ENCODE peak calls at places on chromosomes 3 and 15, in seven cellular contexts. L is breast epithelium, O is brain microvascular endothelial cell, U is neural progenitor cell, H is right atrium auricular region, X is upper lobe of left lung, A is heart left ventricle. F is an unnamed sample.

GRCh38 chr3:169667710-169668080 is 4.2 kb upstream of the MECOM start:
- DNase-seq in L (no peak), O (no peak), U (no peak), H (no peak), X (no peak), A (no peak), F (no peak)

GRCh38 chr3:14915636-14916222 is 31.7 kb upstream of the NR2C2 start:
- DNase-seq in L (no peak), O (no peak), U (no peak), H (no peak), X (no peak), A (no peak), F (no peak)

GRCh38 chr15:78944669-78945407 is at the start of gene CTSH:
- DNase-seq in L (peak), O (no peak), U (peak), H (no peak), X (peak), A (peak), F (no peak)

GRCh38 chr3:89373459-89373858 is 266.0 kb downstream of the EPHA3 start:
- DNase-seq in L (no peak), O (no peak), U (no peak), H (no peak), X (no peak), A (no peak), F (no peak)

GRCh38 chr3:55434789-55435188 is 52.3 kb downstream of the WNT5A start:
- DNase-seq in L (no peak), O (peak), U (peak), H (no peak), X (no peak), A (no peak), F (no peak)

GRCh38 chr15:57485869-57486268 is 105.8 kb upstream of the MYZAP start:
- DNase-seq in L (no peak), O (peak), U (no peak), H (no peak), X (peak), A (no peak), F (no peak)

GRCh38 chr3:100611221-100611620 is 1.8 kb downstream of the ADGRG7 start:
- DNase-seq in L (no peak), O (no peak), U (no peak), H (no peak), X (no peak), A (no peak), F (no peak)

GRCh38 chr3:36812240-36812639 is 47.9 kb upstream of the DCLK3 start:
- DNase-seq in L (no peak), O (no peak), U (no peak), H (no peak), X (no peak), A (no peak), F (no peak)

GRCh38 chr15:41115652-41116115 is 396 bp downstream of the INO80 start:
- DNase-seq in L (peak), O (no peak), U (peak), H (peak), X (peak), A (peak), F (no peak)

GRCh38 chr3:135166266-135166825 is 371.3 kb downstream of the EPHB1 start:
- DNase-seq in L (no peak), O (no peak), U (no peak), H (no peak), X (no peak), A (no peak), F (no peak)

GRCh38 chr3:171156455-171157005 is 130.0 kb upstream of the SLC2A2 start:
- DNase-seq in L (no peak), O (no peak), U (no peak), H (no peak), X (no peak), A (peak), F (no peak)

GRCh38 chr3:101940521-101940992 is 91.2 kb downstream of the NFKBIZ start:
- DNase-seq in L (no peak), O (peak), U (peak), H (peak), X (no peak), A (peak), F (peak)

GRCh38 chr3:113151475-113152031 is 59.8 kb upstream of the BOC start:
- DNase-seq in L (no peak), O (no peak), U (no peak), H (no peak), X (no peak), A (no peak), F (no peak)

GRCh38 chr3:188750625-188751024 is 421.1 kb upstream of the TPRG1 start:
- DNase-seq in L (no peak), O (no peak), U (no peak), H (no peak), X (no peak), A (no peak), F (no peak)

GRCh38 chr3:126947429-126947828 is 35.5 kb upstream of the PLXNA1 start:
- DNase-seq in L (no peak), O (no peak), U (no peak), H (no peak), X (no peak), A (peak), F (no peak)

GRCh38 chr3:97838393-97838792 is 16.6 kb downstream of the CRYBG3 start:
- DNase-seq in L (no peak), O (no peak), U (no peak), H (no peak), X (no peak), A (no peak), F (no peak)

GRCh38 chr3:196207833-196208607 is 3.2 kb downstream of the ZDHHC19 start:
- DNase-seq in L (no peak), O (peak), U (peak), H (no peak), X (peak), A (peak), F (no peak)

GRCh38 chr3:30333143-30333542 is 273.3 kb upstream of the TGFBR2 start:
- DNase-seq in L (no peak), O (no peak), U (no peak), H (no peak), X (no peak), A (no peak), F (no peak)

GRCh38 chr3:152499796-152500385 is 231.2 kb downstream of the MBNL1 start:
- DNase-seq in L (no peak), O (no peak), U (no peak), H (no peak), X (no peak), A (no peak), F (no peak)

GRCh38 chr15:48642795-48643194 is 2.7 kb downstream of the FBN1 start:
- DNase-seq in L (no peak), O (no peak), U (no peak), H (no peak), X (no peak), A (no peak), F (no peak)

GRCh38 chr15:53472883-53473282 is 286.6 kb downstream of the WDR72 start:
- DNase-seq in L (no peak), O (no peak), U (no peak), H (no peak), X (no peak), A (no peak), F (no peak)

GRCh38 chr3:146065573-146066006 is 95.4 kb downstream of the PLOD2 start:
- DNase-seq in L (no peak), O (peak), U (peak), H (no peak), X (no peak), A (no peak), F (peak)

GRCh38 chr3:14125193-14126016 is 553 bp downstream of the TMEM43 start:
- DNase-seq in L (no peak), O (peak), U (peak), H (peak), X (no peak), A (peak), F (peak)

GRCh38 chr3:118710532-118710931 is 324.1 kb downstream of the IGSF11 start:
- DNase-seq in L (no peak), O (no peak), U (no peak), H (no peak), X (no peak), A (no peak), F (no peak)

GRCh38 chr3:157452097-157452496 is 15.4 kb downstream of the PTX3 start:
- DNase-seq in L (no peak), O (no peak), U (no peak), H (no peak), X (no peak), A (no peak), F (no peak)

GRCh38 chr3:13718000-13718399 is 161.9 kb downstream of the WNT7A start:
- DNase-seq in L (peak), O (no peak), U (no peak), H (peak), X (no peak), A (no peak), F (no peak)

GRCh38 chr3:137110392-137110996 is 152.7 kb downstream of the IL20RB start:
- DNase-seq in L (no peak), O (peak), U (peak), H (no peak), X (no peak), A (no peak), F (peak)

GRCh38 chr15:84648539-84648938 is 5.5 kb downstream of the WDR73 start:
- DNase-seq in L (no peak), O (no peak), U (no peak), H (no peak), X (no peak), A (peak), F (no peak)

GRCh38 chr3:186213946-186214345 is 105.1 kb upstream of the ETV5 start:
- DNase-seq in L (no peak), O (no peak), U (no peak), H (no peak), X (no peak), A (no peak), F (no peak)

GRCh38 chr15:80970018-80970657 is 19.5 kb downstream of the MESD start:
- DNase-seq in L (peak), O (peak), U (peak), H (peak), X (no peak), A (peak), F (peak)

GRCh38 chr3:194352631-194353290 is 1.6 kb upstream of the CPN2 start:
- DNase-seq in L (no peak), O (no peak), U (no peak), H (no peak), X (no peak), A (no peak), F (no peak)

GRCh38 chr3:62392893-62393292 is 19.5 kb upstream of the FEZF2 start:
- DNase-seq in L (no peak), O (no peak), U (no peak), H (no peak), X (no peak), A (no peak), F (no peak)

GRCh38 chr3:150666167-150666566 is 37.6 kb downstream of the ERICH6 start:
- DNase-seq in L (no peak), O (no peak), U (no peak), H (no peak), X (no peak), A (no peak), F (no peak)

GRCh38 chr3:27165348-27165747 is 203.8 kb downstream of the NEK10 start:
- DNase-seq in L (no peak), O (peak), U (no peak), H (no peak), X (no peak), A (no peak), F (peak)

GRCh38 chr3:58336135-58336882 is 3.6 kb downstream of the PXK start:
- DNase-seq in L (no peak), O (peak), U (no peak), H (no peak), X (no peak), A (no peak), F (peak)

GRCh38 chr3:73600293-73600938 is 24.3 kb downstream of the PDZRN3 start:
- DNase-seq in L (no peak), O (no peak), U (peak), H (no peak), X (no peak), A (no peak), F (no peak)

DNA sequence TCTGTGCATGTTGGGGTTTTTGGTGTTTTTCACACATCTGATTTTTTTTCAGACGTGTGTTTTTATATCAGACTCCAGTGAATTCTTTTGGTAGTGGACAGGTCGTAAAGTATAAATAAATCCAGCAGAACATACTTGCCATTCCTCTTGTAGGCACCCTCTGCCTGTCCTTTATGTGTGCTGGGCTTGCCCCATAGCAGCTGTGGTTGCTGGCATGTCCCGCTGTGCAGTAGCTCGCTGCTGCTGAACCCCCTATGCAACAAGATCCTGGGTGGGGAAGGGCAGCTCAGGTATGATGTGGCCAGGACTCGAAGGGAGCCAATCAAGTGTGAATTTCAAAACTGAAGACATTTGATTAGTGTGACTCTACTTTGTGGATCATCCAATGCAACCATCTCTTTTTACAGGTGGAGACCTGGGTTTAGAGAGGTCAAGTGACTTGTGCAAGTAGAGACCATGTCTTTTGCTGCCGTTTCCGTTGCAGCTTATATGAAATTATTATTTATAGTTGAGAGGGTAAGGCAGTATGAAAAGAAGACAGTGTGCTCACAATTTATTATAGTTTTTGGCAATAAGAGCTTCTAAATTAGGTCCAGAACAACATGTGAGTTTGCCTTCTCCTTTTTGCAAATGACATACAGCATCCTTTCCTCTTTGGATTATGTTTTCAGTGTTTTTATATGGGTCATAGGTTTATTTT is 350.8 kb upstream of the C2CD4B start:
- DNase-seq in L (no peak), O (no peak), U (no peak), H (no peak), X (no peak), A (no peak), F (no peak)
- H3K4me3 ChIP-seq in L (no peak), O (no peak), U (no peak), H (no peak), X (no peak), A (no peak), F (no peak)

GRCh38 chr15:94523873-94524272 is 292.5 kb downstream of the MCTP2 start:
- DNase-seq in L (no peak), O (no peak), U (no peak), H (no peak), X (no peak), A (no peak), F (no peak)

GRCh38 chr15:94522125-94522524 is 290.8 kb downstream of the MCTP2 start:
- DNase-seq in L (no peak), O (no peak), U (no peak), H (no peak), X (no peak), A (no peak), F (no peak)

GRCh38 chr15:94524565-94524964 is 293.2 kb downstream of the MCTP2 start:
- DNase-seq in L (no peak), O (no peak), U (no peak), H (no peak), X (no peak), A (no peak), F (no peak)

GRCh38 chr15:94526071-94526689 is 294.8 kb downstream of the MCTP2 start:
- DNase-seq in L (no peak), O (peak), U (peak), H (no peak), X (no peak), A (no peak), F (no peak)
- TF ChIP-seq CTCF in L (no peak), O (peak), U (peak), H (no peak), X (no peak), A (peak), F (no peak)

GRCh38 chr3:64117483-64117882 is 94.2 kb upstream of the PSMD6 start:
- DNase-seq in L (no peak), O (no peak), U (no peak), H (no peak), X (no peak), A (no peak), F (no peak)
- H3K4me3 ChIP-seq in L (no peak), O (no peak), U (no peak), H (no peak), X (no peak), A (no peak), F (no peak)

GRCh38 chr15:73937313-73937695 is 11.0 kb downstream of the LOXL1 start:
- DNase-seq in L (no peak), O (no peak), U (no peak), H (no peak), X (no peak), A (peak), F (no peak)

GRCh38 chr15:73937726-73938125 is 11.5 kb downstream of the LOXL1 start:
- DNase-seq in L (no peak), O (no peak), U (no peak), H (no peak), X (no peak), A (no peak), F (no peak)

GRCh38 chr15:73936181-73936580 is 9.9 kb downstream of the LOXL1 start:
- DNase-seq in L (no peak), O (no peak), U (peak), H (peak), X (no peak), A (peak), F (no peak)

GRCh38 chr15:73935547-73935946 is 9.3 kb downstream of the LOXL1 start:
- DNase-seq in L (no peak), O (no peak), U (peak), H (no peak), X (no peak), A (peak), F (no peak)

GRCh38 chr15:73936588-73937312 is 10.5 kb downstream of the LOXL1 start:
- DNase-seq in L (no peak), O (no peak), U (no peak), H (no peak), X (no peak), A (peak), F (no peak)
- TF ChIP-seq CTCF in L (no peak), O (no peak), U (no peak), H (no peak), X (no peak), A (no peak), F (no peak)

GRCh38 chr3:138937690-138938055 is 9.3 kb downstream of the FOXL2 start:
- DNase-seq in L (no peak), O (no peak), U (peak), H (no peak), X (no peak), A (no peak), F (no peak)
- H3K4me3 ChIP-seq in L (no peak), O (no peak), U (peak), H (no peak), X (no peak), A (no peak), F (no peak)

GRCh38 chr3:4712109-4712508 is 219.0 kb downstream of the ITPR1 start:
- DNase-seq in L (no peak), O (no peak), U (no peak), H (no peak), X (no peak), A (no peak), F (no peak)

GRCh38 chr3:4710191-4710590 is 217.0 kb downstream of the ITPR1 start:
- DNase-seq in L (no peak), O (no peak), U (no peak), H (no peak), X (no peak), A (no peak), F (no peak)

GRCh38 chr3:4714045-4714444 is 220.9 kb downstream of the ITPR1 start:
- DNase-seq in L (no peak), O (no peak), U (no peak), H (no peak), X (no peak), A (no peak), F (no peak)

GRCh38 chr3:4709336-4709735 is 216.2 kb downstream of the ITPR1 start:
- DNase-seq in L (no peak), O (no peak), U (no peak), H (no peak), X (no peak), A (no peak), F (no peak)

DNA sequence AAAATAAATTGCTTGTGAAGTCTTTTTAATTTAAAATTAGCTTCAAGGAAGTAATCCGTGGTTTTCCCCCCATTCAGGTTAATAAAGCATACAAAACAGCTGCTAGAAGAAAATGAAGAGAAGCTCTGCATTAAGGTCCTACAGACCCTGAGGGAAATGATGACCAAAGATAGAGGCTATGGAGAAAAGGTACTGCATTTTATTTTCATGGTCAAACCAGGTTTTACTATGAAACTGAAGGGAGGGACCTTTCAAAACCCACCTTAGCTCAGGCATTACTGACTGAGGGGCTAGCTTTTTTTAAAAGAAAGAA is 218.5 kb downstream of the ITPR1 start:
- DNase-seq in L (no peak), O (no peak), U (no peak), H (no peak), X (no peak), A (no peak), F (no peak)
- TF ChIP-seq CTCF in L (no peak), O (no peak), U (no peak), H (peak), X (no peak), A (no peak), F (no peak)

GRCh38 chr3:18964640-18965039 is 183.7 kb upstream of the KCNH8 start:
- DNase-seq in L (no peak), O (no peak), U (no peak), H (no peak), X (no peak), A (no peak), F (peak)
- H3K4me3 ChIP-seq in L (no peak), O (no peak), U (no peak), H (no peak), X (no peak), A (no peak), F (no peak)

F was measured in HFF-Myc.